ENCODE peak calls at places on chromosomes 4 and X, in four cellular contexts. One of them, this sample, is unnamed.
A peak's percentile ranks its signal among the peaks of the same experiment; 100 is the strongest.

GRCh38 chrX:149267878-149268813 is 237.0 kb downstream of the IDS start:
- DNase-seq in left cardiac atrium: no peak
- DNase-seq in NCI-H1694 treated with DMSO at 0.1 percent for 48 hours: no peak
- DNase-seq in tibial artery: no peak
- DNase-seq in this sample: no peak

GRCh38 chrX:107880054-107880610 is 54.5 kb downstream of the MID2 start:
- DNase-seq in left cardiac atrium: no peak
- DNase-seq in NCI-H1694 treated with DMSO at 0.1 percent for 48 hours: no peak
- DNase-seq in tibial artery: no peak
- DNase-seq in this sample: no peak

GRCh38 chrX:18390941-18391538 is 34.4 kb upstream of the CDKL5 start:
- DNase-seq in left cardiac atrium: peak; percentile 61
- DNase-seq in NCI-H1694 treated with DMSO at 0.1 percent for 48 hours: peak; percentile 14
- DNase-seq in tibial artery: peak; percentile 65
- DNase-seq in this sample: peak; percentile 3

GRCh38 chr4:153465583-153465921 is 608 bp upstream of the TMEM131L start:
- DNase-seq in left cardiac atrium: no peak
- DNase-seq in NCI-H1694 treated with DMSO at 0.1 percent for 48 hours: no peak
- DNase-seq in tibial artery: peak; percentile 84
- DNase-seq in this sample: no peak

GRCh38 chr4:155079866-155080265 is 128.6 kb upstream of the NPY2R start:
- DNase-seq in left cardiac atrium: no peak
- DNase-seq in NCI-H1694 treated with DMSO at 0.1 percent for 48 hours: no peak
- DNase-seq in tibial artery: no peak
- DNase-seq in this sample: no peak

GRCh38 chr4:186144596-186145569 is 40.4 kb downstream of the FAM149A start:
- DNase-seq in left cardiac atrium: peak; percentile 67
- DNase-seq in NCI-H1694 treated with DMSO at 0.1 percent for 48 hours: no peak
- DNase-seq in tibial artery: peak; percentile 85
- DNase-seq in this sample: no peak

GRCh38 chr4:9952415-9952950 is 68.8 kb downstream of the SLC2A9 start:
- DNase-seq in left cardiac atrium: no peak
- DNase-seq in NCI-H1694 treated with DMSO at 0.1 percent for 48 hours: no peak
- DNase-seq in tibial artery: no peak
- DNase-seq in this sample: no peak

GRCh38 chrX:13599491-13599890 is 30.1 kb downstream of the EGFL6 start:
- DNase-seq in left cardiac atrium: no peak
- DNase-seq in NCI-H1694 treated with DMSO at 0.1 percent for 48 hours: no peak
- DNase-seq in tibial artery: no peak
- DNase-seq in this sample: no peak

GRCh38 chr4:53196195-53196641 is 169.6 kb downstream of the SCFD2 start:
- DNase-seq in left cardiac atrium: no peak
- DNase-seq in NCI-H1694 treated with DMSO at 0.1 percent for 48 hours: no peak
- DNase-seq in tibial artery: no peak
- DNase-seq in this sample: no peak

GRCh38 chr4:58261526-58261925 is 1151.3 kb upstream of the IGFBP7 start:
- DNase-seq in left cardiac atrium: no peak
- DNase-seq in NCI-H1694 treated with DMSO at 0.1 percent for 48 hours: no peak
- DNase-seq in tibial artery: no peak
- DNase-seq in this sample: no peak

This sample was measured in KG1.